ENCODE peak calls at places on chromosomes 2 and 18, in four cellular contexts. A is activated T-helper 1 cell treated with anti-CD3 and anti-CD28 coated beads, Interleukin-12 subunit alpha, Interleukin-12 subunit beta, Interleukin-2, Interleukin-4 antibody, amounts not matched to agents 30 ng/mL and 10 ng/mL and 1 ng/mL, durations not matched to agents 14 hours and 24 hours and 36 hours; G is left ventricle myocardium superior; T is lung. B is an unnamed sample.

GRCh38 chr2:189037518-189037917 is 63.3 kb downstream of the COL3A1 start:
- DNase-seq in A (no peak), G (no peak), T (no peak), B (no peak)

GRCh38 chr2:111666160-111666559 is 217.8 kb downstream of the ANAPC1 start:
- DNase-seq in T (no peak), G (no peak), A (no peak), B (no peak)

GRCh38 chr2:148876190-148876588 is 1.2 kb downstream of the KIF5C start:
- DNase-seq in T (no peak), A (no peak), G (no peak), B (peak)

GRCh38 chr2:3476386-3477033 is 42.8 kb downstream of the ADI1 start:
- DNase-seq in A (no peak), G (no peak), T (no peak), B (no peak)

GRCh38 chr2:61645911-61646310 is 107.8 kb upstream of the XPO1 start:
- DNase-seq in G (no peak), A (no peak), T (no peak), B (no peak)

GRCh38 chr2:216064014-216064630 is 17.5 kb downstream of the PECR start:
- DNase-seq in T (no peak), A (no peak), G (no peak), B (no peak)

GRCh38 chr2:68832161-68832869 is 38.9 kb downstream of the BMP10 start:
- DNase-seq in A (no peak), T (peak), G (peak), B (peak)

GRCh38 chr2:172412996-172413492 is 14.3 kb upstream of the ITGA6 start:
- DNase-seq in A (no peak), T (no peak), G (no peak), B (no peak)

GRCh38 chr18:57640749-57641148 is 19.1 kb upstream of the NARS1 start:
- DNase-seq in A (no peak), T (no peak), G (no peak), B (no peak)

GRCh38 chr18:74715306-74715705 is 117.6 kb downstream of the ZNF407 start:
- DNase-seq in G (no peak), T (no peak), A (no peak), B (no peak)

GRCh38 chr18:78528437-78529228 is 451.0 kb upstream of the SALL3 start:
- DNase-seq in T (no peak), A (no peak), G (no peak), B (no peak)

GRCh38 chr2:207692206-207693065 is 19.0 kb upstream of the CCNYL1 start:
- DNase-seq in A (peak), G (peak), T (peak), B (peak)